ENCODE peak calls at places on chromosomes 7 and 10, in ten cellular contexts. Y, R, J, U, D, O, C, P, H and S are unnamed samples.

GRCh38 chr10:23439452-23439919 is 611 bp downstream of the OTUD1 start:
- DNase-seq in Y (peak; percentile 34), R (no peak), J (no peak), U (no peak), D (no peak), O (no peak), C (peak; percentile 17), P (peak; percentile 34), H (no peak), S (no peak)

GRCh38 chr10:17244712-17245365 is 16.8 kb downstream of the VIM start:
- DNase-seq in Y (no peak), R (no peak), J (no peak), U (no peak), D (no peak), O (no peak), C (no peak), P (no peak), H (no peak), S (no peak)

GRCh38 chr7:117993377-117994003 is 120.2 kb upstream of the CTTNBP2 start:
- DNase-seq in Y (peak; percentile 78), R (no peak), J (peak; percentile 14), U (peak; percentile 24), D (peak; percentile 94), O (peak; percentile 60), C (peak; percentile 43), P (peak; percentile 39), H (no peak), S (no peak)

GRCh38 chr7:157065046-157065445 is 54.6 kb upstream of the MNX1 start:
- DNase-seq in Y (no peak), R (no peak), J (no peak), U (no peak), D (no peak), O (no peak), C (no peak), P (no peak), H (no peak), S (no peak)

GRCh38 chr7:91759205-91759863 is 121.2 kb downstream of the MTERF1 start:
- DNase-seq in Y (no peak), R (no peak), J (no peak), U (no peak), D (no peak), O (peak; percentile 78), C (no peak), P (no peak), H (no peak), S (no peak)

GRCh38 chr7:141999219-141999618 is 3.5 kb downstream of the MGAM start:
- DNase-seq in Y (no peak), R (no peak), J (no peak), U (no peak), D (no peak), O (no peak), C (no peak), P (no peak), H (no peak), S (no peak)

GRCh38 chr7:151689196-151689971 is 169.7 kb upstream of the RHEB start:
- DNase-seq in Y (no peak), R (no peak), J (no peak), U (no peak), D (no peak), O (no peak), C (no peak), P (no peak), H (no peak), S (no peak)

GRCh38 chr7:103912906-103913610 is 76.4 kb downstream of the RELN start:
- DNase-seq in Y (no peak), R (no peak), J (no peak), U (no peak), D (peak; percentile 30), O (no peak), C (no peak), P (no peak), H (peak; percentile 9), S (no peak)

GRCh38 chr7:130955560-130955919 is 221.5 kb upstream of the KLF14 start:
- DNase-seq in Y (no peak), R (no peak), J (no peak), U (no peak), D (no peak), O (no peak), C (no peak), P (no peak), H (no peak), S (no peak)

GRCh38 chr10:69800665-69801064 is 1.0 kb upstream of the COL13A1 start:
- DNase-seq in Y (no peak), R (no peak), J (no peak), U (no peak), D (no peak), O (no peak), C (no peak), P (no peak), H (no peak), S (no peak)

GRCh38 chr10:98482096-98482495 is 35.4 kb upstream of the HPS1 start:
- DNase-seq in Y (no peak), R (no peak), J (no peak), U (no peak), D (no peak), O (no peak), C (no peak), P (no peak), H (no peak), S (no peak)

GRCh38 chr10:95464280-95464679 is 96.9 kb downstream of the SORBS1 start:
- DNase-seq in Y (no peak), R (no peak), J (no peak), U (no peak), D (no peak), O (no peak), C (no peak), P (no peak), H (no peak), S (no peak)

GRCh38 chr7:101554584-101555268 is 74.4 kb downstream of the MYL10 start:
- DNase-seq in Y (no peak), R (no peak), J (no peak), U (peak; percentile 12), D (no peak), O (no peak), C (no peak), P (no peak), H (no peak), S (no peak)

GRCh38 chr10:20922461-20922860 is 25.4 kb upstream of the NEBL start:
- DNase-seq in Y (no peak), R (no peak), J (no peak), U (no peak), D (no peak), O (no peak), C (no peak), P (no peak), H (no peak), S (no peak)

GRCh38 chr10:61612009-61612408 is 50.7 kb upstream of the CABCOCO1 start:
- DNase-seq in Y (no peak), R (no peak), J (no peak), U (no peak), D (no peak), O (no peak), C (no peak), P (no peak), H (no peak), S (no peak)

GRCh38 chr7:28190077-28190476 is 9.5 kb upstream of the JAZF1 start:
- DNase-seq in Y (no peak), R (no peak), J (no peak), U (no peak), D (no peak), O (no peak), C (no peak), P (no peak), H (no peak), S (no peak)

GRCh38 chr7:7216279-7216678 is 33.9 kb downstream of the C1GALT1 start:
- DNase-seq in Y (no peak), R (no peak), J (no peak), U (no peak), D (no peak), O (no peak), C (no peak), P (no peak), H (no peak), S (no peak)

GRCh38 chr7:126210707-126211106 is 1042.0 kb downstream of the GRM8 start:
- DNase-seq in Y (no peak), R (no peak), J (no peak), U (no peak), D (no peak), O (no peak), C (no peak), P (no peak), H (no peak), S (no peak)

GRCh38 chr7:24826662-24827020 is 69.4 kb upstream of the GSDME start:
- DNase-seq in Y (no peak), R (no peak), J (no peak), U (no peak), D (no peak), O (peak; percentile 17), C (no peak), P (no peak), H (no peak), S (no peak)

GRCh38 chr7:138705122-138705521 is 4.0 kb upstream of the SVOPL start:
- DNase-seq in Y (no peak), R (no peak), J (no peak), U (no peak), D (no peak), O (no peak), C (no peak), P (no peak), H (no peak), S (no peak)

GRCh38 chr7:44540592-44541027 is 520 bp downstream of the NPC1L1 start:
- DNase-seq in Y (no peak), R (no peak), J (no peak), U (peak; percentile 10), D (no peak), O (no peak), C (no peak), P (no peak), H (no peak), S (no peak)